ENCODE peak calls at places on chromosomes 5 and 9, in four cellular contexts. G is AML-193; O is IMR-90; C is activated effector memory CD4-positive, alpha-beta T cell treated with anti-CD3 and anti-CD28 coated beads, Interleukin-2, amount 50 U/mL, for 16 hours. W is an unnamed sample.

GRCh38 chr5:82817897-82818676 is 259.1 kb downstream of the TMEM167A start:
- DNase-seq in O (no peak), C (no peak), G (no peak), W (no peak)

GRCh38 chr9:7613931-7614330 is 185.6 kb downstream of the DMAC1 start:
- DNase-seq in G (no peak), C (no peak), O (no peak), W (no peak)

GRCh38 chr9:69961834-69962233 is 81.8 kb upstream of the MAMDC2 start:
- DNase-seq in G (no peak), O (no peak), C (no peak), W (no peak)

GRCh38 chr5:119828536-119828935 is 199.2 kb downstream of the FAM170A start:
- DNase-seq in O (no peak), G (no peak), C (no peak), W (no peak)

GRCh38 chr9:101421653-101422065 is 13.9 kb downstream of the ALDOB start:
- DNase-seq in C (no peak), G (no peak), O (no peak), W (no peak)

GRCh38 chr5:38590846-38591245 is 34.4 kb upstream of the LIFR start:
- DNase-seq in C (no peak), O (no peak), G (no peak), W (no peak)

GRCh38 chr5:116702776-116703175 is 128.2 kb upstream of the SEMA6A start:
- DNase-seq in C (no peak), G (no peak), O (no peak), W (no peak)

GRCh38 chr9:112554516-112554915 is 67.9 kb downstream of the KIAA1958 start:
- DNase-seq in O (peak), G (no peak), C (no peak), W (no peak)

GRCh38 chr9:134545213-134546211 is 96.1 kb upstream of the COL5A1 start:
- DNase-seq in O (peak), G (no peak), C (no peak), W (no peak)

GRCh38 chr9:70874451-70874850 is 247.0 kb downstream of the TRPM3 start:
- DNase-seq in C (no peak), O (no peak), G (no peak), W (no peak)

GRCh38 chr5:171953860-171954701 is 52.4 kb downstream of the FBXW11 start:
- DNase-seq in G (no peak), O (peak), C (no peak), W (no peak)

GRCh38 chr9:34986541-34987047 is 3.0 kb upstream of the DNAJB5 start:
- DNase-seq in O (no peak), C (peak), G (peak), W (peak)

GRCh38 chr5:168106008-168106761 is 185.3 kb upstream of the WWC1 start:
- DNase-seq in O (peak), G (no peak), C (no peak), W (no peak)

GRCh38 chr5:173726848-173727557 is 110.6 kb upstream of the BOD1 start:
- DNase-seq in G (no peak), C (no peak), O (no peak), W (no peak)

GRCh38 chr9:95065224-95065623 is 252.3 kb downstream of the FANCC start:
- DNase-seq in C (no peak), G (no peak), O (no peak), W (no peak)

GRCh38 chr5:143561248-143561647 is 157.8 kb upstream of the NR3C1 start:
- DNase-seq in G (no peak), C (no peak), O (no peak), W (no peak)

GRCh38 chr5:98581416-98581999 is 192.0 kb upstream of the RGMB start:
- DNase-seq in C (no peak), O (peak), G (no peak), W (no peak)